ENCODE peak calls at places on chromosomes 16 and 17, in seven cellular contexts. One of them, this sample, is unnamed.

GRCh38 chr16:87201777-87202176 is 115.4 kb downstream of the C16orf95 start:
- DNase-seq in Peyer's patch: no peak
- DNase-seq in hepatocyte: no peak
- DNase-seq in D721Med: no peak
- DNase-seq in MM.1S: no peak
- DNase-seq in ovary: no peak
- DNase-seq in mesothelial cell of epicardium: no peak
- DNase-seq in this sample: no peak

GRCh38 chr17:81050645-81051625 is 16.0 kb downstream of the BAIAP2 start:
- DNase-seq in Peyer's patch: no peak
- DNase-seq in hepatocyte: no peak
- DNase-seq in D721Med: no peak
- DNase-seq in MM.1S: no peak
- DNase-seq in ovary: no peak
- DNase-seq in mesothelial cell of epicardium: no peak
- DNase-seq in this sample: no peak

GRCh38 chr17:74759941-74760340 is 11.5 kb downstream of the NHERF1 start:
- DNase-seq in Peyer's patch: no peak
- DNase-seq in hepatocyte: peak
- DNase-seq in D721Med: peak
- DNase-seq in MM.1S: no peak
- DNase-seq in ovary: peak
- DNase-seq in mesothelial cell of epicardium: peak
- DNase-seq in this sample: no peak

GRCh38 chr16:89827383-89828198 is 684 bp upstream of the SPIRE2 start:
- DNase-seq in Peyer's patch: peak
- DNase-seq in hepatocyte: peak
- DNase-seq in D721Med: no peak
- DNase-seq in MM.1S: no peak
- DNase-seq in ovary: peak
- DNase-seq in mesothelial cell of epicardium: peak
- DNase-seq in this sample: no peak

GRCh38 chr17:9926150-9926804 is 21.2 kb upstream of the RCVRN start:
- DNase-seq in Peyer's patch: no peak
- DNase-seq in hepatocyte: no peak
- DNase-seq in D721Med: no peak
- DNase-seq in MM.1S: no peak
- DNase-seq in ovary: no peak
- DNase-seq in mesothelial cell of epicardium: no peak
- DNase-seq in this sample: no peak

GRCh38 chr17:20127660-20128413 is 118.7 kb downstream of the SPECC1 start:
- DNase-seq in Peyer's patch: no peak
- DNase-seq in hepatocyte: peak
- DNase-seq in D721Med: no peak
- DNase-seq in MM.1S: no peak
- DNase-seq in ovary: no peak
- DNase-seq in mesothelial cell of epicardium: no peak
- DNase-seq in this sample: no peak

GRCh38 chr17:56867948-56868376 is 34.0 kb downstream of the DGKE start:
- DNase-seq in Peyer's patch: no peak
- DNase-seq in hepatocyte: no peak
- DNase-seq in D721Med: no peak
- DNase-seq in MM.1S: no peak
- DNase-seq in ovary: no peak
- DNase-seq in mesothelial cell of epicardium: no peak
- DNase-seq in this sample: no peak

GRCh38 chr17:40038882-40039513 is 15.2 kb downstream of the MED24 start:
- DNase-seq in Peyer's patch: peak
- DNase-seq in hepatocyte: peak
- DNase-seq in D721Med: peak
- DNase-seq in MM.1S: no peak
- DNase-seq in ovary: peak
- DNase-seq in mesothelial cell of epicardium: no peak
- DNase-seq in this sample: no peak

GRCh38 chr16:84109598-84110325 is 7.0 kb downstream of the MBTPS1 start:
- DNase-seq in Peyer's patch: no peak
- DNase-seq in hepatocyte: no peak
- DNase-seq in D721Med: no peak
- DNase-seq in MM.1S: peak
- DNase-seq in ovary: no peak
- DNase-seq in mesothelial cell of epicardium: no peak
- DNase-seq in this sample: no peak

GRCh38 chr17:8128125-8128784 is 4.3 kb upstream of the HES7 start:
- DNase-seq in Peyer's patch: no peak
- DNase-seq in hepatocyte: no peak
- DNase-seq in D721Med: no peak
- DNase-seq in MM.1S: no peak
- DNase-seq in ovary: no peak
- DNase-seq in mesothelial cell of epicardium: no peak
- DNase-seq in this sample: no peak

GRCh38 chr16:90026135-90026534 is 6.9 kb upstream of the DBNDD1 start:
- DNase-seq in Peyer's patch: no peak
- DNase-seq in hepatocyte: no peak
- DNase-seq in D721Med: no peak
- DNase-seq in MM.1S: no peak
- DNase-seq in ovary: no peak
- DNase-seq in mesothelial cell of epicardium: no peak
- DNase-seq in this sample: no peak

GRCh38 chr17:77441130-77441920 is 300.6 kb downstream of the SEC14L1 start:
- DNase-seq in Peyer's patch: peak
- DNase-seq in hepatocyte: no peak
- DNase-seq in D721Med: no peak
- DNase-seq in MM.1S: peak
- DNase-seq in ovary: no peak
- DNase-seq in mesothelial cell of epicardium: no peak
- DNase-seq in this sample: peak

GRCh38 chr17:56358651-56359050 is 205.4 kb downstream of the ANKFN1 start:
- DNase-seq in Peyer's patch: no peak
- DNase-seq in hepatocyte: no peak
- DNase-seq in D721Med: no peak
- DNase-seq in MM.1S: no peak
- DNase-seq in ovary: no peak
- DNase-seq in mesothelial cell of epicardium: no peak
- DNase-seq in this sample: no peak

GRCh38 chr16:80552277-80552676 is 11.5 kb downstream of the DYNLRB2 start:
- DNase-seq in Peyer's patch: no peak
- DNase-seq in hepatocyte: no peak
- DNase-seq in D721Med: no peak
- DNase-seq in MM.1S: no peak
- DNase-seq in ovary: no peak
- DNase-seq in mesothelial cell of epicardium: no peak
- DNase-seq in this sample: no peak

GRCh38 chr17:78766225-78766624 is 15.8 kb downstream of the CYTH1 start:
- DNase-seq in Peyer's patch: no peak
- DNase-seq in hepatocyte: no peak
- DNase-seq in D721Med: no peak
- DNase-seq in MM.1S: no peak
- DNase-seq in ovary: no peak
- DNase-seq in mesothelial cell of epicardium: no peak
- DNase-seq in this sample: no peak

GRCh38 chr17:10198509-10199249 is at the start of gene GAS7:
- DNase-seq in Peyer's patch: peak
- DNase-seq in hepatocyte: peak
- DNase-seq in D721Med: peak
- DNase-seq in MM.1S: no peak
- DNase-seq in ovary: peak
- DNase-seq in mesothelial cell of epicardium: peak
- DNase-seq in this sample: peak

GRCh38 chr17:63944736-63945499 is 12.8 kb upstream of the CD79B start:
- DNase-seq in Peyer's patch: no peak
- DNase-seq in hepatocyte: no peak
- DNase-seq in D721Med: no peak
- DNase-seq in MM.1S: no peak
- DNase-seq in ovary: no peak
- DNase-seq in mesothelial cell of epicardium: no peak
- DNase-seq in this sample: no peak

GRCh38 chr16:12341966-12342365 is 365.4 kb downstream of the SNX29 start:
- DNase-seq in Peyer's patch: no peak
- DNase-seq in hepatocyte: no peak
- DNase-seq in D721Med: no peak
- DNase-seq in MM.1S: no peak
- DNase-seq in ovary: no peak
- DNase-seq in mesothelial cell of epicardium: no peak
- DNase-seq in this sample: no peak

GRCh38 chr17:78359216-78359935 is 501 bp downstream of the SOCS3 start:
- DNase-seq in Peyer's patch: peak
- DNase-seq in hepatocyte: no peak
- DNase-seq in D721Med: peak
- DNase-seq in MM.1S: no peak
- DNase-seq in ovary: no peak
- DNase-seq in mesothelial cell of epicardium: no peak
- DNase-seq in this sample: peak

GRCh38 chr17:71792966-71793365 is 327.9 kb upstream of the SOX9 start:
- DNase-seq in Peyer's patch: no peak
- DNase-seq in hepatocyte: no peak
- DNase-seq in D721Med: no peak
- DNase-seq in MM.1S: no peak
- DNase-seq in ovary: no peak
- DNase-seq in mesothelial cell of epicardium: no peak
- DNase-seq in this sample: no peak

GRCh38 chr17:50101346-50102163 is 6.4 kb downstream of the PDK2 start:
- DNase-seq in Peyer's patch: peak
- DNase-seq in hepatocyte: peak
- DNase-seq in D721Med: no peak
- DNase-seq in MM.1S: no peak
- DNase-seq in ovary: peak
- DNase-seq in mesothelial cell of epicardium: peak
- DNase-seq in this sample: no peak

GRCh38 chr16:31198207-31198882 is 4.2 kb downstream of the PYCARD start:
- DNase-seq in Peyer's patch: no peak
- DNase-seq in hepatocyte: no peak
- DNase-seq in D721Med: no peak
- DNase-seq in MM.1S: no peak
- DNase-seq in ovary: no peak
- DNase-seq in mesothelial cell of epicardium: no peak
- DNase-seq in this sample: no peak

GRCh38 chr16:31202402-31203385 is at the start of gene PYCARD:
- DNase-seq in Peyer's patch: peak
- DNase-seq in hepatocyte: peak
- DNase-seq in D721Med: no peak
- DNase-seq in MM.1S: peak
- DNase-seq in ovary: peak
- DNase-seq in mesothelial cell of epicardium: peak
- DNase-seq in this sample: peak

GRCh38 chr16:31199430-31200041 is 3.0 kb downstream of the PYCARD start:
- DNase-seq in Peyer's patch: no peak
- DNase-seq in hepatocyte: no peak
- DNase-seq in D721Med: no peak
- DNase-seq in MM.1S: no peak
- DNase-seq in ovary: no peak
- DNase-seq in mesothelial cell of epicardium: no peak
- DNase-seq in this sample: no peak

GRCh38 chr16:31201511-31202401 is 804 bp downstream of the PYCARD start:
- DNase-seq in Peyer's patch: peak
- DNase-seq in hepatocyte: peak
- DNase-seq in D721Med: no peak
- DNase-seq in MM.1S: peak
- DNase-seq in ovary: peak
- DNase-seq in mesothelial cell of epicardium: peak
- DNase-seq in this sample: peak

GRCh38 chr16:31200821-31201510 is 1.6 kb downstream of the PYCARD start:
- DNase-seq in Peyer's patch: peak
- DNase-seq in hepatocyte: no peak
- DNase-seq in D721Med: no peak
- DNase-seq in MM.1S: no peak
- DNase-seq in ovary: no peak
- DNase-seq in mesothelial cell of epicardium: no peak
- DNase-seq in this sample: no peak
- TF ChIP-seq CTCF in Peyer's patch: no peak
- TF ChIP-seq CTCF in hepatocyte: no peak
- TF ChIP-seq CTCF in D721Med: no peak
- TF ChIP-seq CTCF in MM.1S: no peak
- TF ChIP-seq CTCF in ovary: no peak
- TF ChIP-seq CTCF in mesothelial cell of epicardium: no peak
- TF ChIP-seq CTCF in this sample: no peak

DNA sequence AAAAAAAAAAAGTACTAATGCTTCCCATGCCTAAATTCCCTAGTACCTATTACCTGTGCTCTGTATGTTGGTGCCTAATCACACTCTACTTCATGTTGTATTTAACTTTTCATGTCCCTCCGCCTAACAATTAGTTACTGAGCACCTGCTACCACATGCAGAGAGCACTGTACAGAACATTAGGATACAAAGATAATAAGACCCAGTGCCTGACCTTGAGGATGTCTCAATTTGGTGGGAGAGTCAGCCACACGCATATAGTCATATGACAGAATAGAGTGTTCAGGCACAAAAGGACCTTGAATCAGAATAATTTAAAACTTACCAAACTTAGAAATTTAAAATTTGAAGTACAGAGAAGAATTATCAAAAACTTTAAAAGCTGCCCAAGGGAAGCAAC is 42.1 kb downstream of the USP31 start:
- DNase-seq in Peyer's patch: no peak
- DNase-seq in hepatocyte: no peak
- DNase-seq in D721Med: no peak
- DNase-seq in MM.1S: no peak
- DNase-seq in ovary: no peak
- DNase-seq in mesothelial cell of epicardium: no peak
- DNase-seq in this sample: no peak
- TF ChIP-seq CTCF in Peyer's patch: no peak
- TF ChIP-seq CTCF in hepatocyte: no peak
- TF ChIP-seq CTCF in D721Med: no peak
- TF ChIP-seq CTCF in MM.1S: no peak
- TF ChIP-seq CTCF in ovary: no peak
- TF ChIP-seq CTCF in mesothelial cell of epicardium: no peak
- TF ChIP-seq CTCF in this sample: no peak

GRCh38 chr16:2205967-2206313 is 686 bp downstream of the MLST8 start:
- DNase-seq in Peyer's patch: no peak
- DNase-seq in hepatocyte: no peak
- DNase-seq in D721Med: peak
- DNase-seq in MM.1S: peak
- DNase-seq in ovary: peak
- DNase-seq in mesothelial cell of epicardium: no peak
- DNase-seq in this sample: no peak
- TF ChIP-seq CTCF in Peyer's patch: no peak
- TF ChIP-seq CTCF in hepatocyte: no peak
- TF ChIP-seq CTCF in D721Med: no peak
- TF ChIP-seq CTCF in MM.1S: no peak
- TF ChIP-seq CTCF in ovary: no peak
- TF ChIP-seq CTCF in mesothelial cell of epicardium: peak
- TF ChIP-seq CTCF in this sample: no peak

GRCh38 chr17:58337126-58337599 is 8.6 kb upstream of the TSPOAP1 start:
- DNase-seq in Peyer's patch: peak
- DNase-seq in hepatocyte: no peak
- DNase-seq in D721Med: no peak
- DNase-seq in MM.1S: peak
- DNase-seq in ovary: no peak
- DNase-seq in mesothelial cell of epicardium: no peak
- DNase-seq in this sample: peak

GRCh38 chr17:58336456-58337094 is 8.0 kb upstream of the TSPOAP1 start:
- DNase-seq in Peyer's patch: no peak
- DNase-seq in hepatocyte: no peak
- DNase-seq in D721Med: peak
- DNase-seq in MM.1S: peak
- DNase-seq in ovary: no peak
- DNase-seq in mesothelial cell of epicardium: no peak
- DNase-seq in this sample: no peak

GRCh38 chr17:58338454-58338841 is 9.9 kb upstream of the TSPOAP1 start:
- DNase-seq in Peyer's patch: no peak
- DNase-seq in hepatocyte: no peak
- DNase-seq in D721Med: no peak
- DNase-seq in MM.1S: peak
- DNase-seq in ovary: no peak
- DNase-seq in mesothelial cell of epicardium: no peak
- DNase-seq in this sample: no peak

GRCh38 chr17:58338907-58339774 is 10.5 kb upstream of the TSPOAP1 start:
- DNase-seq in Peyer's patch: peak
- DNase-seq in hepatocyte: no peak
- DNase-seq in D721Med: no peak
- DNase-seq in MM.1S: peak
- DNase-seq in ovary: peak
- DNase-seq in mesothelial cell of epicardium: no peak
- DNase-seq in this sample: peak

GRCh38 chr17:58337600-58338453 is 9.2 kb upstream of the TSPOAP1 start:
- DNase-seq in Peyer's patch: peak
- DNase-seq in hepatocyte: peak
- DNase-seq in D721Med: peak
- DNase-seq in MM.1S: peak
- DNase-seq in ovary: peak
- DNase-seq in mesothelial cell of epicardium: peak
- DNase-seq in this sample: peak
- TF ChIP-seq CTCF in Peyer's patch: no peak
- TF ChIP-seq CTCF in hepatocyte: no peak
- TF ChIP-seq CTCF in D721Med: no peak
- TF ChIP-seq CTCF in MM.1S: no peak
- TF ChIP-seq CTCF in ovary: no peak
- TF ChIP-seq CTCF in mesothelial cell of epicardium: no peak
- TF ChIP-seq CTCF in this sample: no peak